ENCODE peak calls at places on chromosomes 4 and X, in six cellular contexts. R, L, J, N, S and Q are unnamed samples.

GRCh38 chrX:110847334-110847733 is 51.7 kb upstream of the CHRDL1 start:
- DNase-seq in J (no peak), L (no peak), R (no peak), N (no peak), S (no peak), Q (no peak)

GRCh38 chr4:159292137-159292896 is 189.4 kb downstream of the RAPGEF2 start:
- DNase-seq in R (no peak), N (no peak), L (no peak), J (no peak), S (no peak), Q (no peak)

GRCh38 chrX:52220936-52221335 is 36.2 kb downstream of the MAGED4 start:
- DNase-seq in R (no peak), S (no peak), N (no peak), L (no peak), J (no peak), Q (no peak)

GRCh38 chr4:118955515-118955914 is 66.9 kb downstream of the SYNPO2 start:
- DNase-seq in J (no peak), S (no peak), R (no peak), N (no peak), L (no peak), Q (no peak)

GRCh38 chr4:173001571-173001970 is 167.0 kb upstream of the GALNT7 start:
- DNase-seq in N (no peak), L (no peak), R (no peak), J (no peak), S (no peak), Q (no peak)

GRCh38 chr4:122766353-122766705 is 33.8 kb downstream of the BBS12 start:
- DNase-seq in L (no peak), N (no peak), S (no peak), R (no peak), J (no peak), Q (no peak)

GRCh38 chr4:40234519-40235039 is 37.7 kb downstream of the RHOH start:
- DNase-seq in N (no peak), J (no peak), L (no peak), R (no peak), S (no peak), Q (no peak)

GRCh38 chrX:118730500-118731247 is 3.3 kb downstream of the IL13RA1 start:
- DNase-seq in S (no peak), J (no peak), R (no peak), L (no peak), N (no peak), Q (no peak)

GRCh38 chr4:159248383-159249178 is 145.7 kb downstream of the RAPGEF2 start:
- DNase-seq in S (no peak), L (no peak), R (no peak), J (no peak), N (no peak), Q (no peak)

GRCh38 chr4:126899382-126899801 is 733.4 kb upstream of the INTU start:
- DNase-seq in J (no peak), N (no peak), L (peak), S (no peak), R (no peak), Q (peak)

GRCh38 chr4:108830509-108831244 is 67.8 kb upstream of the ETNPPL start:
- DNase-seq in S (no peak), L (no peak), R (peak), J (no peak), N (no peak), Q (peak)

GRCh38 chr4:140305053-140305452 is 68.4 kb upstream of the SCOC start:
- DNase-seq in L (no peak), S (peak), J (no peak), R (no peak), N (no peak), Q (no peak)

GRCh38 chrX:50067435-50068292 is 133.1 kb downstream of the AKAP4 start:
- DNase-seq in J (no peak), N (no peak), L (no peak), S (peak), R (no peak), Q (no peak)

GRCh38 chr4:4564522-4564921 is 22.7 kb upstream of the STX18 start:
- DNase-seq in L (no peak), N (no peak), S (no peak), R (no peak), J (no peak), Q (no peak)

GRCh38 chr4:114272226-114272625 is 292.8 kb upstream of the ARSJ start:
- DNase-seq in J (no peak), N (no peak), S (no peak), L (no peak), R (no peak), Q (no peak)

GRCh38 chr4:120052840-120053239 is 13.8 kb downstream of the MAD2L1 start:
- DNase-seq in L (peak), N (peak), R (no peak), J (no peak), S (no peak), Q (peak)

GRCh38 chr4:176534566-176534965 is 214.8 kb downstream of the SPCS3 start:
- DNase-seq in S (no peak), J (no peak), R (no peak), L (no peak), N (no peak), Q (no peak)

GRCh38 chrX:9526965-9527364 is 62.1 kb downstream of the TBL1X start:
- DNase-seq in N (no peak), J (no peak), R (no peak), S (no peak), L (no peak), Q (no peak)

GRCh38 chr4:74453037-74453635 is 8.2 kb downstream of the AREG start:
- DNase-seq in R (no peak), J (no peak), N (no peak), S (no peak), L (no peak), Q (no peak)

GRCh38 chrX:118178450-118178849 is 61.8 kb upstream of the KLHL13 start:
- DNase-seq in S (peak), N (no peak), R (no peak), J (no peak), L (no peak), Q (no peak)

GRCh38 chrX:52867610-52868348 is at the start of gene XAGE3:
- DNase-seq in R (no peak), N (no peak), L (no peak), S (no peak), J (no peak), Q (no peak)

GRCh38 chrX:45513042-45513441 is 312.4 kb upstream of the DIPK2B start:
- DNase-seq in R (no peak), L (no peak), J (no peak), S (no peak), N (no peak), Q (no peak)

GRCh38 chrX:18707442-18708049 is at the start of gene PPEF1:
- DNase-seq in L (no peak), S (no peak), R (no peak), J (no peak), N (no peak), Q (no peak)

GRCh38 chrX:71111141-71111843 is at the start of gene IL2RG:
- DNase-seq in R (no peak), L (no peak), N (no peak), J (no peak), S (no peak), Q (no peak)

GRCh38 chr4:147638942-147639341 is 21.7 kb downstream of the TMEM184C start:
- DNase-seq in N (no peak), S (no peak), L (no peak), R (no peak), J (no peak), Q (no peak)

GRCh38 chr4:173057906-173058305 is 110.7 kb upstream of the GALNT7 start:
- DNase-seq in J (no peak), N (no peak), S (no peak), L (no peak), R (no peak), Q (no peak)

GRCh38 chrX:128464091-128464490 is 411.9 kb upstream of the ACTRT1 start:
- DNase-seq in J (no peak), N (no peak), L (no peak), S (no peak), R (no peak), Q (no peak)

GRCh38 chr4:138507527-138507926 is 265.4 kb upstream of the SLC7A11 start:
- DNase-seq in S (no peak), L (no peak), J (no peak), N (no peak), R (no peak), Q (no peak)

GRCh38 chrX:11724122-11725017 is 33.7 kb upstream of the MSL3 start:
- DNase-seq in L (no peak), N (no peak), J (no peak), R (no peak), S (no peak), Q (no peak)

GRCh38 chr4:87405421-87405820 is 14.4 kb upstream of the HSD17B11 start:
- DNase-seq in J (no peak), S (no peak), R (no peak), N (no peak), L (no peak), Q (no peak)

GRCh38 chr4:82372502-82372873 is 1.3 kb downstream of the HNRNPD start:
- DNase-seq in J (no peak), S (no peak), N (no peak), R (no peak), L (no peak), Q (peak)

GRCh38 chrX:129553619-129554288 is 13.7 kb downstream of the OCRL start:
- DNase-seq in N (no peak), J (no peak), S (no peak), R (no peak), L (no peak), Q (no peak)

GRCh38 chr4:155906554-155907247 is 3.2 kb downstream of the TDO2 start:
- DNase-seq in R (no peak), J (no peak), S (no peak), L (peak), N (no peak), Q (no peak)

GRCh38 chr4:128558896-128559669 is 250.4 kb upstream of the JADE1 start:
- DNase-seq in N (no peak), R (no peak), S (no peak), J (no peak), L (no peak), Q (no peak)

GRCh38 chr4:174828845-174829701 is at the start of gene GLRA3:
- DNase-seq in R (peak), S (peak), L (no peak), J (peak), N (no peak), Q (no peak)

GRCh38 chr4:105946771-105947170 is 51.5 kb downstream of the NPNT start:
- DNase-seq in L (no peak), J (no peak), N (no peak), S (no peak), R (no peak), Q (no peak)

GRCh38 chr4:77037736-77038135 is 38.1 kb downstream of the CCNI start:
- DNase-seq in L (no peak), R (no peak), S (no peak), J (no peak), N (no peak), Q (no peak)

GRCh38 chrX:22325091-22325490 is 52.4 kb downstream of the CBLL2 start:
- DNase-seq in L (no peak), R (no peak), J (no peak), N (no peak), S (no peak), Q (no peak)

GRCh38 chr4:70651864-70652506 is 14.3 kb downstream of the JCHAIN start:
- DNase-seq in N (no peak), S (peak), L (no peak), J (no peak), R (no peak), Q (no peak)

GRCh38 chr4:3371038-3371437 is 70.7 kb upstream of the HGFAC start:
- DNase-seq in N (peak), R (no peak), S (no peak), L (no peak), J (no peak), Q (no peak)

GRCh38 chr4:3368334-3368733 is 73.4 kb upstream of the HGFAC start:
- DNase-seq in J (no peak), R (no peak), L (no peak), N (peak), S (no peak), Q (no peak)

GRCh38 chr4:3369781-3370660 is 71.7 kb upstream of the HGFAC start:
- DNase-seq in S (peak), N (peak), J (no peak), R (no peak), L (no peak), Q (peak)

GRCh38 chr4:3367866-3368265 is 73.9 kb upstream of the HGFAC start:
- DNase-seq in N (peak), S (peak), R (no peak), J (no peak), L (no peak), Q (no peak)

GRCh38 chr4:3368841-3369760 is 72.7 kb upstream of the HGFAC start:
- DNase-seq in R (no peak), N (peak), J (no peak), L (no peak), S (peak), Q (no peak)
- H3K4me3 ChIP-seq in R (peak), N (no peak), J (peak), L (peak), S (peak), Q (peak)

GRCh38 chrX:13167444-13168207 is 123.2 kb upstream of the FAM9C start:
- DNase-seq in J (no peak), S (no peak), R (no peak), N (peak), L (peak), Q (no peak)
- H3K27ac ChIP-seq in J (peak), S (no peak), R (peak), N (peak), L (peak), Q (peak)

GRCh38 chr4:60463846-60464502 is 736.2 kb upstream of the ADGRL3 start:
- DNase-seq in L (no peak), R (no peak), N (no peak), J (no peak), S (peak), Q (no peak)
- TF ChIP-seq CTCF in L (no peak), R (no peak), N (no peak), J (no peak), S (peak), Q (no peak)

GRCh38 chr4:153464068-153464467 is 2.1 kb upstream of the TMEM131L start:
- DNase-seq in S (no peak), R (no peak), J (no peak), L (no peak), N (no peak), Q (no peak)
- H3K4me3 ChIP-seq in S (no peak), R (no peak), J (no peak), L (no peak), N (no peak), Q (no peak)

GRCh38 chrX:16842684-16843083 is 27.5 kb downstream of the RBBP7 start:
- DNase-seq in L (no peak), N (no peak), R (no peak), S (no peak), J (no peak), Q (no peak)
- H3K27ac ChIP-seq in L (peak), N (no peak), R (no peak), S (no peak), J (no peak), Q (no peak)

DNA sequence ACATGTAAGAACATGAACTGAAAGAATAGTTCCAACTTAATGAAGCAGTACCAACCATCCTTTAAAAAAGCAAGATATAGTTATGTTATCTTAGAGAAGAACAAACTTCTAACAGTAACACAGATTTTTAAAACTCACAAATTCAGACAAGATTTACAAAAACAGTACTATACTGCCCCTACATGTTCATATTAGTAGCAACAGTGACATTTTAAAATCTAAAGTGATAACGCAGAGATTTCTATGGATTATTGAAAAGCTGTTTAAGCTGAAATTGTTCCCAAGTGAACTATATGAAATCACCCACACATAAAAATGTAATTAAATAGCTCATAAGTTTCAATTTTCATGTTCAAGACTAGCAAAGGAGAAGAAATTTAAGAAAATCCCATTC is 166.0 kb downstream of the FBXW7 start:
- DNase-seq in R (no peak), L (no peak), J (no peak), N (no peak), S (no peak), Q (no peak)
- TF ChIP-seq CTCF in R (peak), L (peak), J (no peak), N (no peak), S (no peak), Q (peak)

GRCh38 chrX:154426916-154427792 is 1.3 kb upstream of the ATP6AP1 start:
- DNase-seq in R (no peak), N (no peak), L (no peak), J (no peak), S (no peak), Q (no peak)
- H3K4me3 ChIP-seq in R (peak), N (no peak), L (no peak), J (no peak), S (no peak), Q (no peak)